ENCODE peak calls at places on chromosome 6, in five cellular contexts. Z is D721Med, L is retinal pigment epithelial cell, Y is Peyer's patch, U is A549. O is an unnamed sample.

GRCh38 chr6:26358511-26358981 is 6.5 kb upstream of the BTN3A2 start:
- DNase-seq in Z (no peak), Y (no peak), U (no peak), L (no peak), O (no peak)

GRCh38 chr6:44386929-44387345 is 569 bp upstream of the CDC5L start:
- DNase-seq in Z (no peak), Y (no peak), U (peak; percentile 21), L (peak; percentile 23), O (no peak)

GRCh38 chr6:153511896-153512496 is 380.9 kb upstream of the RGS17 start:
- DNase-seq in Z (no peak), U (peak; percentile 6), Y (no peak), L (peak; percentile 1), O (no peak)

GRCh38 chr6:141307309-141307998 is 825.3 kb upstream of the GJE1 start:
- DNase-seq in Z (no peak), Y (no peak), U (no peak), L (no peak), O (no peak)

GRCh38 chr6:158509465-158509864 is 50.4 kb upstream of the TMEM181 start:
- DNase-seq in Y (no peak), L (no peak), Z (no peak), U (no peak), O (no peak)

GRCh38 chr6:100593522-100593921 is 128.8 kb upstream of the SIM1 start:
- DNase-seq in U (no peak), Z (no peak), Y (no peak), L (no peak), O (no peak)

GRCh38 chr6:169491482-169491881 is 210.3 kb downstream of the WDR27 start:
- DNase-seq in U (no peak), L (no peak), Z (no peak), Y (no peak), O (no peak)

GRCh38 chr6:57021086-57021720 is 25.3 kb upstream of the KIAA1586 start:
- DNase-seq in L (no peak), U (peak; percentile 36), Y (no peak), Z (no peak), O (no peak)

GRCh38 chr6:156628805-156629204 is 148.4 kb upstream of the ARID1B start:
- DNase-seq in Y (no peak), L (no peak), U (no peak), Z (no peak), O (no peak)

GRCh38 chr6:28643017-28643740 is 117.5 kb downstream of the GPX5 start:
- DNase-seq in U (no peak), Y (no peak), Z (no peak), L (peak; percentile 16), O (no peak)

GRCh38 chr6:147738516-147739187 is 230.2 kb downstream of the SAMD5 start:
- DNase-seq in L (no peak), U (no peak), Z (no peak), Y (no peak), O (no peak)

GRCh38 chr6:138241381-138241780 is 23.1 kb upstream of the PBOV1 start:
- DNase-seq in Y (no peak), U (no peak), L (no peak), Z (no peak), O (no peak)

GRCh38 chr6:167229586-167229985 is 61.5 kb upstream of the UNC93A start:
- DNase-seq in U (no peak), L (no peak), Y (no peak), Z (no peak), O (no peak)

GRCh38 chr6:118872726-118873125 is 21.2 kb upstream of the ASF1A start:
- DNase-seq in U (no peak), Z (no peak), L (no peak), Y (no peak), O (no peak)

GRCh38 chr6:26003102-26003694 is 40.6 kb downstream of the TRIM38 start:
- DNase-seq in L (no peak), Y (peak; percentile 83), U (peak; percentile 62), Z (no peak), O (peak; percentile 44)

GRCh38 chr6:137938770-137939379 is 71.8 kb downstream of the TNFAIP3 start:
- DNase-seq in Z (no peak), Y (no peak), U (no peak), L (no peak), O (no peak)

GRCh38 chr6:137745321-137745720 is 121.7 kb upstream of the TNFAIP3 start:
- DNase-seq in Y (no peak), L (no peak), U (no peak), Z (no peak), O (no peak)

GRCh38 chr6:56574292-56574691 is 68.4 kb downstream of the DST start:
- DNase-seq in L (no peak), Z (no peak), U (no peak), Y (no peak), O (no peak)

GRCh38 chr6:37485259-37485658 is 14.4 kb downstream of the CCDC167 start:
- DNase-seq in L (no peak), U (peak; percentile 27), Z (no peak), Y (peak; percentile 43), O (no peak)

GRCh38 chr6:2134559-2134958 is 110.8 kb downstream of the GMDS start:
- DNase-seq in L (no peak), U (no peak), Y (no peak), Z (no peak), O (no peak)

GRCh38 chr6:24606200-24606599 is 39.8 kb downstream of the KIAA0319 start:
- DNase-seq in Y (no peak), U (no peak), Z (no peak), L (no peak), O (no peak)

GRCh38 chr6:53998293-53998692 is 113.0 kb upstream of the MLIP start:
- DNase-seq in Z (no peak), L (no peak), Y (peak; percentile 81), U (no peak), O (no peak)

GRCh38 chr6:53986721-53987526 is 124.3 kb upstream of the MLIP start:
- DNase-seq in Y (no peak), U (no peak), Z (no peak), L (peak; percentile 88), O (no peak)

GRCh38 chr6:53994201-53994600 is 117.0 kb upstream of the MLIP start:
- DNase-seq in Z (no peak), U (no peak), Y (no peak), L (no peak), O (no peak)

GRCh38 chr6:53987527-53987888 is 123.7 kb upstream of the MLIP start:
- DNase-seq in Y (no peak), L (no peak), U (no peak), Z (no peak), O (no peak)

GRCh38 chr6:53992522-53992921 is 118.7 kb upstream of the MLIP start:
- DNase-seq in Z (no peak), L (no peak), U (no peak), Y (no peak), O (no peak)
- TF ChIP-seq CTCF in Z (no peak), L (no peak), U (no peak), Y (no peak), O (no peak)

GRCh38 chr6:31729979-31730630 is 1.0 kb upstream of the DDAH2 start:
- DNase-seq in Y (peak; percentile 94), Z (no peak), U (peak; percentile 53), L (no peak), O (peak; percentile 75)

GRCh38 chr6:31728767-31729514 is at the start of gene DDAH2:
- DNase-seq in U (no peak), Y (no peak), Z (no peak), L (no peak), O (no peak)

GRCh38 chr6:31730631-31731086 is 1.6 kb upstream of the DDAH2 start:
- DNase-seq in L (no peak), Z (no peak), Y (no peak), U (no peak), O (no peak)

GRCh38 chr6:31727717-31728671 is 1.1 kb downstream of the DDAH2 start:
- DNase-seq in Y (no peak), L (no peak), U (no peak), Z (no peak), O (no peak)

GRCh38 chr6:31729515-31729978 is 448 bp upstream of the DDAH2 start:
- DNase-seq in L (no peak), Z (peak; percentile 79), U (peak; percentile 80), Y (peak; percentile 96), O (peak; percentile 81)
- TF ChIP-seq CTCF in L (no peak), Z (peak; percentile 75), U (peak; percentile 68), Y (peak; percentile 59), O (peak; percentile 93)

GRCh38 chr6:29858006-29858405 is 30.4 kb downstream of the HLA-G start:
- DNase-seq in L (no peak), Y (no peak), Z (no peak), U (no peak), O (no peak)
- TF ChIP-seq CTCF in L (no peak), Y (no peak), Z (no peak), U (no peak), O (no peak)

DNA sequence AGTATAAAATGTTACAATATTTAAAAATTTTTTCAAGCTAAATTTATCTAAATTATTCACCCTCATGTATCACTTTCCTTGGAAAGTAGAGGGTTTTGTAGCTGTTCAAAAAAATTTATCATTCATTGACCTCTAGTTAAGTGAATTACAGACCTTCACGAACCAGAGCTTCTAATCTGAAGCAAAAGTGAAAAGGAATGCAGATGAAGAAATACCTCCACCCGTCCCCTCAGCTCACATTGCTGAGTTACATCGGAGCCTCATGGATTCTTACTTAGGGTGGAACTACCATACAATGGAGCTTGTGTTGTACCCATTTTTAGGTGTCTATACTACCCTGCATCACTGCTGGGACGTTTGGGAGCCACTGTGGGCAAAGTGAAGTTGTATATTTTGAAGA is 146.2 kb upstream of the NEDD9 start:
- DNase-seq in L (no peak), U (no peak), Z (no peak), Y (no peak), O (no peak)
- TF ChIP-seq CTCF in L (no peak), U (no peak), Z (no peak), Y (no peak), O (no peak)

DNA sequence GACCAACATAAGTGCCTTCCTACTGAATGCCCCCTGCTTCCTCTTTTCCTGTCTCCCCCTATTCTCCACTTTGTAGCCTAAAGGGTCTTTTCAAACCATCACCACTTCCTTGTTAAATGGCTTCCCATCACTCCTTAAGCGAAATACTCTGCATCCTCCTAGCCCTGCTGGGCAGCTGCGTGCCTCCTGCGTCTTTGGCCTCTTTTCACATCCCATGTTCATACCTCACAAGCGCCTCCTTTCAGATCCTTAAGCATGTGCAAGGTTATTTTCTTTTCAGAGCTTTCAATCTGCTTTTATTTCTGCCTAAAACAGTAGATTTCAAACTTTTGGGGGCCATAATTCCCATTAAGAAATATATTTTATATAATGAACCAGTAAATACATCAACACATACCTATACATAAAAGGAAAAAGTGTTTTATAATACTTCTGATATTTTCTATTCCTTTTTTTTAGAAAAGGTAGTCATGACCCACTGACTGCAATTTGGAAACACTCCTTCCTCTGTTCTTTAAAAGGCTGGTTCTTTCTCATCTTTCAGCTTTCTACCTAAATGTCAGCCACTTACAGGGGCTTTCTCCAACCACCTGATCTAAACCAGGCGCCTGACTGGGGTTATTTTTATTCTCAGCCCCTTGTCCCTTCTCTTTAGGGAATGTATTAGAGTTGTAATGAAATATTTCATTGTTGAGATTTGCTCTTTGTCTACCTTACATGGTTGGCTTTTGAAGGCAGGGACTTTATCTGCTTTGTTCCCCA is 84.1 kb downstream of the PRDM1 start:
- DNase-seq in Y (no peak), U (no peak), L (no peak), Z (no peak), O (no peak)
- TF ChIP-seq CTCF in Y (no peak), U (no peak), L (no peak), Z (no peak), O (no peak)

DNA sequence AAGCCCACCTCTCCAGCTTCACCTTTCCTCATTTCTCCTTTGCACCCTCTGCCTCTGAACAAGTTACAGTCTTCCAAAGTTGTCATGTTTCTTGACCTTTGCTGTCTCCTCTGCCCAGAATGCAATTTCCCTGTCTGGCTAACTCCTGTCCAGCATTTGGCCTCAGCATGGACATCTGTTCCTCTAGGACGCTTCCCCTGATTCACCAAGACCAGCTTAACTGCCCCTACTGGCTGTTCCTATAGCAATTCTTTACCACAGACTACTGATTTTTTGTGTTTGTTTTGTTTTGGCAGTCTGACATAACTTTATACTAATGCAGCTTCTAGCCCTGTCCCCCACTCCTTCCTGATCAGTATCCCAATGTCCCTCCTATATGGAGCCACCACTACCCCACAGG is 13.4 kb downstream of the GNL1 start:
- DNase-seq in L (no peak), U (peak; percentile 7), Z (no peak), Y (no peak), O (no peak)
- TF ChIP-seq CTCF in L (no peak), U (no peak), Z (no peak), Y (no peak), O (no peak)